ENCODE peak calls at places on chromosomes 2 and 18, in four cellular contexts. J is omental fat pad, K is natural killer cell, C is HL-60. Q is an unnamed sample.

GRCh38 chr2:230067990-230068657 is 600 bp downstream of the SLC16A14 start:
- DNase-seq in J (no peak), K (peak), C (peak), Q (peak)

GRCh38 chr2:163734911-163735691 is 707 bp downstream of the FIGN start:
- DNase-seq in C (no peak), J (no peak), K (no peak), Q (no peak)

GRCh38 chr2:14713248-14713647 is 80.7 kb downstream of the LRATD1 start:
- DNase-seq in K (no peak), C (no peak), J (no peak), Q (no peak)

GRCh38 chr2:163655672-163656071 is 80.1 kb downstream of the FIGN start:
- DNase-seq in C (no peak), J (no peak), K (no peak), Q (no peak)

GRCh38 chr2:232230557-232230956 is 148.0 kb upstream of the ALPP start:
- DNase-seq in C (no peak), J (no peak), K (no peak), Q (peak)

GRCh38 chr2:44931177-44931795 is 10.2 kb upstream of the SIX3 start:
- DNase-seq in K (no peak), J (no peak), C (no peak), Q (no peak)

GRCh38 chr2:159399716-159400525 is 113.4 kb upstream of the WDSUB1 start:
- DNase-seq in C (no peak), J (no peak), K (no peak), Q (no peak)

GRCh38 chr18:68219274-68219673 is 495.6 kb downstream of the TMX3 start:
- DNase-seq in K (no peak), J (no peak), C (no peak), Q (no peak)

GRCh38 chr2:88829607-88830463 is 138.4 kb downstream of the RPIA start:
- DNase-seq in K (no peak), J (no peak), C (no peak), Q (no peak)

GRCh38 chr2:112626604-112627059 is 19.1 kb upstream of the SLC20A1 start:
- DNase-seq in J (peak), K (peak), C (peak), Q (peak)

GRCh38 chr2:5942204-5942603 is 250.0 kb downstream of the SOX11 start:
- DNase-seq in J (no peak), C (no peak), K (no peak), Q (no peak)

GRCh38 chr18:44758821-44759624 is 78.3 kb downstream of the SETBP1 start:
- DNase-seq in J (no peak), C (no peak), K (no peak), Q (no peak)

GRCh38 chr2:878245-878930 is 72.3 kb upstream of the SNTG2 start:
- DNase-seq in J (no peak), K (no peak), C (no peak), Q (no peak)

GRCh38 chr2:20496069-20496468 is 49.2 kb downstream of the RHOB start:
- DNase-seq in J (no peak), K (no peak), C (no peak), Q (no peak)

GRCh38 chr2:153543639-153544071 is 65.1 kb upstream of the RPRM start:
- DNase-seq in K (no peak), C (no peak), J (no peak), Q (no peak)

GRCh38 chr18:38256366-38256765 is 690.8 kb upstream of the CELF4 start:
- DNase-seq in C (no peak), J (no peak), K (no peak), Q (no peak)

GRCh38 chr18:25284861-25285574 is 66.9 kb downstream of the ZNF521 start:
- DNase-seq in C (no peak), K (no peak), J (no peak), Q (no peak)

GRCh38 chr2:161422812-161423211 is 6.7 kb downstream of the TBR1 start:
- DNase-seq in J (no peak), C (no peak), K (no peak), Q (peak)

GRCh38 chr18:70322928-70323327 is 34.1 kb downstream of the SOCS6 start:
- DNase-seq in K (no peak), J (no peak), C (no peak), Q (no peak)

GRCh38 chr18:55477537-55478300 is 110.3 kb downstream of the TCF4 start:
- DNase-seq in K (no peak), C (no peak), J (no peak), Q (no peak)

GRCh38 chr2:195647302-195647701 is 9.7 kb upstream of the SLC39A10 start:
- DNase-seq in J (no peak), K (no peak), C (no peak), Q (no peak)

GRCh38 chr2:102262218-102263129 is 48.9 kb upstream of the IL1RL1 start:
- DNase-seq in C (no peak), K (no peak), J (no peak), Q (no peak)

GRCh38 chr2:72325592-72326422 is 178.1 kb upstream of the CYP26B1 start:
- DNase-seq in C (no peak), J (no peak), K (no peak), Q (peak)

GRCh38 chr2:96800762-96801463 is 15.2 kb upstream of the CNNM3 start:
- DNase-seq in C (peak), J (peak), K (peak), Q (peak)

GRCh38 chr18:59605633-59606192 is 91.5 kb downstream of the CCBE1 start:
- DNase-seq in K (no peak), J (no peak), C (no peak), Q (no peak)

GRCh38 chr2:29393676-29394075 is 278.5 kb downstream of the CLIP4 start:
- DNase-seq in C (no peak), K (no peak), J (no peak), Q (no peak)

GRCh38 chr2:189474526-189474925 is 33.3 kb downstream of the WDR75 start:
- DNase-seq in K (no peak), C (no peak), J (no peak), Q (no peak)

GRCh38 chr2:11955314-11955713 is 208.9 kb downstream of the LPIN1 start:
- DNase-seq in C (peak), J (no peak), K (no peak), Q (no peak)

GRCh38 chr2:126858013-126858412 is 40.7 kb upstream of the TEX51 start:
- DNase-seq in K (no peak), J (no peak), C (no peak), Q (no peak)
- TF ChIP-seq CTCF in K (no peak), J (no peak), C (no peak), Q (no peak)

GRCh38 chr2:236592821-236593220 is 23.2 kb downstream of the ACKR3 start:
- DNase-seq in J (no peak), K (no peak), C (no peak), Q (no peak)
- TF ChIP-seq CTCF in J (no peak), K (no peak), C (no peak), Q (no peak)

GRCh38 chr18:35130236-35130635 is 89.0 kb downstream of the MAPRE2 start:
- DNase-seq in K (no peak), C (no peak), J (no peak), Q (no peak)

GRCh38 chr18:35128675-35129074 is 87.5 kb downstream of the MAPRE2 start:
- DNase-seq in J (no peak), K (no peak), C (no peak), Q (no peak)

GRCh38 chr18:35123811-35124210 is 82.6 kb downstream of the MAPRE2 start:
- DNase-seq in J (no peak), C (no peak), K (no peak), Q (no peak)

GRCh38 chr18:35131387-35132283 is 90.4 kb downstream of the MAPRE2 start:
- DNase-seq in K (no peak), J (no peak), C (no peak), Q (no peak)

DNA sequence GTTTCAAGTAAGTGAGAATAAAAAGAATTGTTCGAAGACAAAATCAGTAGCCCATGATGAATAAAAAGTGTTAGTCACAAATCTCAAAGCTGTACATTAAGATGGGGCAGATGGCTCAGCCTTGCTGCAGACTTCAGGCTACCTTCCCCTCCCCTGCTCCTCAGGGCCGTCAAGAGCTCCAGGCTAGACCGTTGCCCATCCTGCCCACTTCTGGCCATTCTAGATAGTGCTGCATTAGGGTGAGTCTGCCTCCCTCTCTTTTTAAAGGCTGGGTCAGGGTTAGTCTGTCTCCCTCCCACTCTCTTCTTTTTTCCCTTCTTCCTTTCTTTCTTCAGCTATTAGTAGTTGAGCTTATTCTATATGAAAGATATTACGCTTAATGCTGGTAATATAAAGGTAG is 86.0 kb downstream of the MAPRE2 start:
- DNase-seq in K (no peak), J (no peak), C (no peak), Q (no peak)
- TF ChIP-seq CTCF in K (no peak), J (no peak), C (no peak), Q (no peak)

GRCh38 chr2:130743278-130743677 is 12.1 kb upstream of the AMER3 start:
- DNase-seq in K (no peak), C (no peak), J (no peak), Q (no peak)
- TF ChIP-seq CTCF in K (no peak), C (no peak), J (no peak), Q (no peak)

GRCh38 chr2:95023222-95023597 is 2.3 kb upstream of the MAL start:
- DNase-seq in J (no peak), K (no peak), C (no peak), Q (no peak)
- TF ChIP-seq CTCF in J (no peak), K (no peak), C (no peak), Q (no peak)

GRCh38 chr2:3379339-3379646 is 201 bp upstream of the TRAPPC12 start:
- DNase-seq in C (no peak), J (no peak), K (no peak), Q (no peak)

GRCh38 chr2:3376821-3377220 is 797 bp downstream of the EIPR1 start:
- DNase-seq in K (no peak), J (no peak), C (no peak), Q (no peak)

GRCh38 chr2:3377612-3378432 is at the start of gene EIPR1:
- DNase-seq in K (peak), C (peak), J (peak), Q (peak)

GRCh38 chr2:3377279-3377611 is 373 bp downstream of the EIPR1 start:
- DNase-seq in J (no peak), C (peak), K (no peak), Q (no peak)

GRCh38 chr2:3379647-3380534 is at the start of gene TRAPPC12:
- DNase-seq in C (peak), J (peak), K (peak), Q (peak)
- TF ChIP-seq CTCF in C (peak), J (no peak), K (peak), Q (no peak)

GRCh38 chr2:183059561-183059960 is 19.0 kb upstream of the DUSP19 start:
- DNase-seq in C (no peak), K (no peak), J (no peak), Q (no peak)

GRCh38 chr2:183060500-183061231 is 17.9 kb upstream of the DUSP19 start:
- DNase-seq in J (no peak), K (no peak), C (no peak), Q (no peak)

GRCh38 chr2:183063083-183063482 is 15.5 kb upstream of the DUSP19 start:
- DNase-seq in K (no peak), J (no peak), C (no peak), Q (no peak)

GRCh38 chr2:183057333-183057985 is 19.2 kb upstream of the NCKAP1 start:
- DNase-seq in J (no peak), K (no peak), C (no peak), Q (no peak)
- TF ChIP-seq CTCF in J (no peak), K (no peak), C (no peak), Q (no peak)